ENCODE peak calls at places on chromosome 10, in seven cellular contexts. One of them, this sample, is unnamed.
A peak's percentile ranks its signal among the peaks of the same experiment; 100 is the strongest.

GRCh38 chr10:3336673-3337293 is 164.2 kb upstream of the PITRM1 start:
- DNase-seq in transverse colon: no peak
- DNase-seq in HAP-1: no peak
- DNase-seq in endothelial cell: no peak
- DNase-seq in stimulated activated CD8-positive, alpha-beta memory T cell treated with anti-CD3 and anti-CD28 coated beads, Interleukin-7, amount 100 ng/mL, for 4 hours: no peak
- DNase-seq in H1: no peak
- DNase-seq in NCI-H187: no peak
- DNase-seq in this sample: no peak

GRCh38 chr10:84397735-84398144 is 69.4 kb downstream of the CCSER2 start:
- DNase-seq in HAP-1: no peak
- DNase-seq in H1: no peak
- DNase-seq in transverse colon: no peak
- DNase-seq in NCI-H187: no peak
- DNase-seq in endothelial cell: no peak
- DNase-seq in stimulated activated CD8-positive, alpha-beta memory T cell treated with anti-CD3 and anti-CD28 coated beads, Interleukin-7, amount 100 ng/mL, for 4 hours: no peak
- DNase-seq in this sample: no peak

GRCh38 chr10:120735773-120736371 is 115.3 kb upstream of the WDR11 start:
- DNase-seq in HAP-1: no peak
- DNase-seq in endothelial cell: no peak
- DNase-seq in stimulated activated CD8-positive, alpha-beta memory T cell treated with anti-CD3 and anti-CD28 coated beads, Interleukin-7, amount 100 ng/mL, for 4 hours: no peak
- DNase-seq in H1: no peak
- DNase-seq in transverse colon: no peak
- DNase-seq in NCI-H187: no peak
- DNase-seq in this sample: no peak

GRCh38 chr10:62652114-62652513 is 152.4 kb upstream of the ADO start:
- DNase-seq in stimulated activated CD8-positive, alpha-beta memory T cell treated with anti-CD3 and anti-CD28 coated beads, Interleukin-7, amount 100 ng/mL, for 4 hours: no peak
- DNase-seq in endothelial cell: no peak
- DNase-seq in NCI-H187: no peak
- DNase-seq in HAP-1: no peak
- DNase-seq in H1: no peak
- DNase-seq in transverse colon: no peak
- DNase-seq in this sample: no peak

GRCh38 chr10:124053971-124054370 is 39.4 kb downstream of the CHST15 start:
- DNase-seq in stimulated activated CD8-positive, alpha-beta memory T cell treated with anti-CD3 and anti-CD28 coated beads, Interleukin-7, amount 100 ng/mL, for 4 hours: no peak
- DNase-seq in transverse colon: no peak
- DNase-seq in endothelial cell: no peak
- DNase-seq in H1: no peak
- DNase-seq in NCI-H187: no peak
- DNase-seq in HAP-1: no peak
- DNase-seq in this sample: no peak

GRCh38 chr10:11647676-11648075 is 36.2 kb upstream of the USP6NL start:
- DNase-seq in stimulated activated CD8-positive, alpha-beta memory T cell treated with anti-CD3 and anti-CD28 coated beads, Interleukin-7, amount 100 ng/mL, for 4 hours: no peak
- DNase-seq in endothelial cell: no peak
- DNase-seq in transverse colon: no peak
- DNase-seq in HAP-1: no peak
- DNase-seq in NCI-H187: no peak
- DNase-seq in H1: no peak
- DNase-seq in this sample: no peak

GRCh38 chr10:124264271-124264670 is 154.5 kb downstream of the OAT start:
- DNase-seq in transverse colon: no peak
- DNase-seq in endothelial cell: no peak
- DNase-seq in NCI-H187: no peak
- DNase-seq in HAP-1: no peak
- DNase-seq in H1: no peak
- DNase-seq in stimulated activated CD8-positive, alpha-beta memory T cell treated with anti-CD3 and anti-CD28 coated beads, Interleukin-7, amount 100 ng/mL, for 4 hours: no peak
- DNase-seq in this sample: no peak

GRCh38 chr10:42428534-42428933 is 209.8 kb downstream of the ZNF33B start:
- DNase-seq in stimulated activated CD8-positive, alpha-beta memory T cell treated with anti-CD3 and anti-CD28 coated beads, Interleukin-7, amount 100 ng/mL, for 4 hours: no peak
- DNase-seq in endothelial cell: no peak
- DNase-seq in transverse colon: no peak
- DNase-seq in H1: no peak
- DNase-seq in NCI-H187: no peak
- DNase-seq in HAP-1: no peak
- DNase-seq in this sample: no peak

GRCh38 chr10:46544989-46545791 is 11.3 kb downstream of the GPRIN2 start:
- DNase-seq in transverse colon: peak; percentile 18
- DNase-seq in endothelial cell: no peak
- DNase-seq in stimulated activated CD8-positive, alpha-beta memory T cell treated with anti-CD3 and anti-CD28 coated beads, Interleukin-7, amount 100 ng/mL, for 4 hours: no peak
- DNase-seq in H1: no peak
- DNase-seq in NCI-H187: no peak
- DNase-seq in HAP-1: peak; percentile 15
- DNase-seq in this sample: no peak

GRCh38 chr10:25815999-25816768 is 117.8 kb upstream of the MYO3A start:
- DNase-seq in endothelial cell: no peak
- DNase-seq in transverse colon: no peak
- DNase-seq in stimulated activated CD8-positive, alpha-beta memory T cell treated with anti-CD3 and anti-CD28 coated beads, Interleukin-7, amount 100 ng/mL, for 4 hours: no peak
- DNase-seq in NCI-H187: no peak
- DNase-seq in HAP-1: no peak
- DNase-seq in H1: no peak
- DNase-seq in this sample: no peak

GRCh38 chr10:17989908-17990767 is 38.4 kb downstream of the SLC39A12 start:
- DNase-seq in HAP-1: no peak
- DNase-seq in stimulated activated CD8-positive, alpha-beta memory T cell treated with anti-CD3 and anti-CD28 coated beads, Interleukin-7, amount 100 ng/mL, for 4 hours: no peak
- DNase-seq in NCI-H187: no peak
- DNase-seq in H1: no peak
- DNase-seq in transverse colon: no peak
- DNase-seq in endothelial cell: no peak
- DNase-seq in this sample: no peak

GRCh38 chr10:27383595-27384542 is 120.2 kb upstream of the RAB18 start:
- DNase-seq in transverse colon: no peak
- DNase-seq in endothelial cell: no peak
- DNase-seq in H1: no peak
- DNase-seq in stimulated activated CD8-positive, alpha-beta memory T cell treated with anti-CD3 and anti-CD28 coated beads, Interleukin-7, amount 100 ng/mL, for 4 hours: no peak
- DNase-seq in NCI-H187: no peak
- DNase-seq in HAP-1: no peak
- DNase-seq in this sample: no peak

GRCh38 chr10:48526371-48526821 is 78.5 kb downstream of the ARHGAP22 start:
- DNase-seq in NCI-H187: no peak
- DNase-seq in transverse colon: no peak
- DNase-seq in H1: no peak
- DNase-seq in stimulated activated CD8-positive, alpha-beta memory T cell treated with anti-CD3 and anti-CD28 coated beads, Interleukin-7, amount 100 ng/mL, for 4 hours: no peak
- DNase-seq in endothelial cell: no peak
- DNase-seq in HAP-1: no peak
- DNase-seq in this sample: no peak

GRCh38 chr10:98312349-98312748 is 44.4 kb upstream of the LOXL4 start:
- DNase-seq in NCI-H187: no peak
- DNase-seq in H1: no peak
- DNase-seq in stimulated activated CD8-positive, alpha-beta memory T cell treated with anti-CD3 and anti-CD28 coated beads, Interleukin-7, amount 100 ng/mL, for 4 hours: no peak
- DNase-seq in endothelial cell: no peak
- DNase-seq in transverse colon: no peak
- DNase-seq in HAP-1: no peak
- DNase-seq in this sample: no peak

This sample was measured in GM12892.